ENCODE peak calls at places on chromosome 4, in five cellular contexts. G is MM.1S, V is stomach, O is psoas muscle, A is GM23338. D is an unnamed sample.

GRCh38 chr4:86586160-86586572 is 7.9 kb upstream of the PTPN13 start:
- DNase-seq in G (no peak), V (no peak), O (no peak), A (peak; percentile 57), D (no peak)

GRCh38 chr4:182905038-182905437 is 12.1 kb downstream of the DCTD start:
- DNase-seq in G (no peak), V (no peak), O (no peak), A (no peak), D (no peak)

GRCh38 chr4:186765673-186766546 is 42.3 kb upstream of the FAT1 start:
- DNase-seq in G (no peak), V (no peak), O (no peak), A (no peak), D (no peak)

GRCh38 chr4:24024597-24024996 is 134.8 kb upstream of the PPARGC1A start:
- DNase-seq in G (no peak), V (no peak), O (no peak), A (no peak), D (no peak)

GRCh38 chr4:24765331-24765990 is 29.9 kb upstream of the SOD3 start:
- DNase-seq in G (peak; percentile 10), V (no peak), O (no peak), A (no peak), D (no peak)

GRCh38 chr4:84221704-84222103 is 277.4 kb downstream of the NKX6-1 start:
- DNase-seq in G (no peak), V (no peak), O (no peak), A (peak; percentile 36), D (no peak)

GRCh38 chr4:87732033-87732770 is 67.2 kb upstream of the IBSP start:
- DNase-seq in G (no peak), V (no peak), O (no peak), A (no peak), D (no peak)

GRCh38 chr4:85520765-85521749 is 46.1 kb downstream of the ARHGAP24 start:
- DNase-seq in G (no peak), V (no peak), O (no peak), A (no peak), D (no peak)

GRCh38 chr4:24219171-24219570 is 329.3 kb upstream of the PPARGC1A start:
- DNase-seq in G (no peak), V (no peak), O (no peak), A (no peak), D (no peak)

GRCh38 chr4:7807351-7807921 is 132.2 kb downstream of the AFAP1 start:
- DNase-seq in G (no peak), V (no peak), O (no peak), A (no peak), D (no peak)

GRCh38 chr4:6942238-6942800 is 32.7 kb downstream of the TBC1D14 start:
- DNase-seq in G (peak; percentile 86), V (no peak), O (no peak), A (no peak), D (no peak)

GRCh38 chr4:114595207-114595606 is 3.4 kb upstream of the UGT8 start:
- DNase-seq in G (no peak), V (no peak), O (no peak), A (no peak), D (no peak)

GRCh38 chr4:114599231-114600065 is 841 bp downstream of the UGT8 start:
- DNase-seq in G (no peak), V (peak; percentile 43), O (no peak), A (peak; percentile 78), D (peak; percentile 6)

GRCh38 chr4:114600066-114600552 is 1.5 kb downstream of the UGT8 start:
- DNase-seq in G (no peak), V (no peak), O (no peak), A (no peak), D (no peak)

GRCh38 chr4:114598191-114599121 is at the start of gene UGT8:
- DNase-seq in G (no peak), V (peak; percentile 86), O (peak; percentile 17), A (peak; percentile 88), D (peak; percentile 47)

GRCh38 chr4:114597410-114598115 is 1.0 kb upstream of the UGT8 start:
- DNase-seq in G (no peak), V (peak; percentile 47), O (no peak), A (peak; percentile 25), D (no peak)
- H3K27me3 ChIP-seq in G (peaks cover 17% of the 10 kb centered on the region), V (no peaks in the 10 kb centered on the region), O (no peaks in the 10 kb centered on the region), A (peaks cover 6% of the 10 kb centered on the region), D (peaks cover 39% of the 10 kb centered on the region)

GRCh38 chr4:173498023-173498422 is 32.0 kb downstream of the HAND2 start:
- DNase-seq in G (peak; percentile 32), V (no peak), O (no peak), A (no peak), D (no peak)
- H3K27me3 ChIP-seq in G (no peaks in the 10 kb centered on the region), V (no peaks in the 10 kb centered on the region), O (peaks cover 20% of the 10 kb centered on the region), A (peaks cover 97% of the 10 kb centered on the region), D (no peaks in the 10 kb centered on the region)

GRCh38 chr4:151329217-151330007 is 4.0 kb upstream of the SH3D19 start:
- DNase-seq in G (no peak), V (no peak), O (no peak), A (no peak), D (no peak)
- H3K27me3 ChIP-seq in G (peaks cover 4% of the 10 kb centered on the region), V (no peaks in the 10 kb centered on the region), O (no peaks in the 10 kb centered on the region), A (no peaks in the 10 kb centered on the region), D (no peaks in the 10 kb centered on the region)

DNA sequence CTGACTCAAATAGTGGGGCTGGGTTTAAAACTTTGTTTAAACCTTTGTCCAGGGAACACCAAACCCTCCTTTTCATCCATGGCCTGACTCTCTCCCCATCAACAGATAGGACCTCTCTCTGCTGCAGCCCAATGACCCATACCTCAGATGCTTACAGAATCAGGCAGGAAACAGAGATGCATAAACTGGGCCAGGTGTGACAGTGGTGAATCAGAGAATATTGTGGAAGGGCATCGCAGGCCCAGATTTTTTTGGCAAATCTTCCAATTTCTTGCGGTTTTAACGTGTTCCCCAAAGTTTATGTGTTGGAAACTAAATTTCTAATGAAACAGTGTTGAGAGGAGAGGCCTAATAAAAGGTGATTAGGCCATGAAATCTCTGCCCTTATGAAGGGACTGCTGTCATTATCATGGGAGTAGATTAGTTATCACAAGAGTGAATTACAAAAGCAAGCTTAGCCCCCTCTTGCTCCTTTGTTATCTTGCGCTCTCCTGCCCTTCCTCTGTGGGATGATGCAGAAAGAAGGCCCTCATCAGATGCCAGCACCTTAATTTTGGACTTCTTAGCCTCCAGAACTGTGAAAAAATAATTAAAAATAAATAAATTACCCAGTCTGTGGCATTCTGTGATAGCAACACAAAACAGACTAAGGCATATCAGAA is 82.8 kb downstream of the STK32B start:
- DNase-seq in G (no peak), V (no peak), O (no peak), A (no peak), D (no peak)
- H3K27me3 ChIP-seq in G (no peaks in the 10 kb centered on the region), V (no peaks in the 10 kb centered on the region), O (no peaks in the 10 kb centered on the region), A (no peaks in the 10 kb centered on the region), D (no peaks in the 10 kb centered on the region)

DNA sequence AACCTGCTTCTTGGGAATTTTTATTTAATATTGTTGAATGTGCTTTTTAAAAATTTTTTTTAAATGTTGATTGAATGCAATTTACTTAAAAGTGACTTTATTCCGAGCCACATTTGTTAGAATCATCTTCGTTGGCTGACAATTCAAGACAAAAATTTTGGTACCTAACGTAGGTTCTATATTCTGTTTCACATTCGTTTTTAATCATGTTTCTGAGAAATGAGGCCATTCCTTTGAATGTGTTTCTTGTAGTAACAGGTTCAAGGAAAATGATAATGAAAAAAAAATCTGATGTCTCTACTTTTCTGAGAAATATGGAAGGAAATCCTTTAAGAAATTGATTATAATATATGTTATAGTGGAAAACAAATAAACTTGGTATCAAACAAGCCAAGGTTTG is 92.3 kb upstream of the DCLK2 start:
- DNase-seq in G (no peak), V (no peak), O (no peak), A (no peak), D (no peak)
- H3K27me3 ChIP-seq in G (no peaks in the 10 kb centered on the region), V (no peaks in the 10 kb centered on the region), O (no peaks in the 10 kb centered on the region), A (no peaks in the 10 kb centered on the region), D (no peaks in the 10 kb centered on the region)

GRCh38 chr4:54225671-54226398 is 3.3 kb upstream of the PDGFRA start:
- DNase-seq in G (no peak), V (no peak), O (no peak), A (peak; percentile 66), D (no peak)

GRCh38 chr4:54227261-54228063 is 1.6 kb upstream of the PDGFRA start:
- DNase-seq in G (no peak), V (no peak), O (no peak), A (peak; percentile 75), D (no peak)

GRCh38 chr4:54228064-54228527 is 997 bp upstream of the PDGFRA start:
- DNase-seq in G (peak; percentile 43), V (peak; percentile 59), O (peak; percentile 79), A (peak; percentile 92), D (peak; percentile 86)

GRCh38 chr4:54226399-54227260 is 2.5 kb upstream of the PDGFRA start:
- DNase-seq in G (no peak), V (no peak), O (peak; percentile 69), A (peak; percentile 66), D (no peak)

DNA sequence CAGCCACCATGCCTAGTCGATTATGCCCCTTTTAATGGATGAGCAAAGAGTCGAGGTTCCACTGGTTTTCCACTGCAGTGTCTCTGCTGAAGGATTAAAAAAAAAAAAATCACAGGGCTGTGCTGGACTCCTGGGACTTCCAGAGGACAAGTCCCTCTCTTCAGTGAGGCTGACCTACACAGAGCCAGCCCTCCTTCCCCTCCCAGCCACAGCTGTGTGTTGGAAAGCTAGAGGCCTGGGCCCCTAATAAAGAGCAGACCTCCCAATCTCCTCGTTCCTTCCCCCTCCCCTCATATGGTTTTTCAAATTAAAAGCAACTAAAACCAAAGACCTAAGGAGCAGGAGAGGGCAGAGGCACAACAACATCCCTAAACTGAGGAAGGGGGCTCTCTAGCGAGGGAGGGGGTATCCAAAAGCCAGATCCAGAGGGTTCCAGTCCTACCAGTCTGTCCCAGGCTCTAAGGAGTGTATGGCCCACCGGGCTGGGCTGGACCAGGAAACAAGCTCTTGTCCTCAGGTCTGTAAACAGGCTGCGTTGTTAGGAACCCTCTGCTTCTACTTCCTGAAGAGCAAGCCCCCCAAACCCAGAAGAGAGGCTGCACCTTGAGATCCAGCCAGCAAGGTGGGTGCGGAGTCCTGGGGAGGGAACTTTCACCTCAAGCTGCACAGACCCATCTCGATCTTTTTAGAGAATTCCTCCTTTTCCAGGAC is 4.0 kb upstream of the PDGFRA start:
- DNase-seq in G (no peak), V (no peak), O (no peak), A (peak; percentile 35), D (no peak)
- H3K27me3 ChIP-seq in G (peaks cover 37% of the 10 kb centered on the region), V (peaks cover 7% of the 10 kb centered on the region), O (peaks cover 27% of the 10 kb centered on the region), A (peaks cover 99% of the 10 kb centered on the region), D (peaks cover 16% of the 10 kb centered on the region)

DNA sequence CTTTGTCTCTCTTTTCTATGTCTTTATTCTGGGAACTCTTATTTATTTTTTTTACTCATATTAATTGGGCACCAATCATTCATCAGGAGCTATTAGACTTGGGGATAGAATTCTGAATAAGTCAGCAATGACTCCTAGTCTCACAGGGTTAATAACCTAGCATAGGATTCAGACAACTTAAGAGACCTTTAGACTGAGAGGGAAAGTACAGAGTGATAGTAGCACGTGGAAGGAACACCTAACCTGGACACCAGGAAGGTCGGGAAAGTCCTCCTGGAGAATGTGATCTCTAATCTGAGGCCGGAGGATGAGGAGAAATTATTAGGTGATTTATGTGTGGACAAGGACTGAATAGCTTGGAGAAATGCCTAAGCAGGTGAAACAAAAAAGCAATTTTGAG is 3.9 kb upstream of the SYNPO2 start:
- DNase-seq in G (no peak), V (no peak), O (no peak), A (no peak), D (no peak)
- H3K27me3 ChIP-seq in G (no peaks in the 10 kb centered on the region), V (no peaks in the 10 kb centered on the region), O (no peaks in the 10 kb centered on the region), A (no peaks in the 10 kb centered on the region), D (no peaks in the 10 kb centered on the region)

D was measured in BE2C.